ENCODE peak calls at places on chromosomes 5 and 9, in five cellular contexts. Y is T-helper 9 cell, G is C1 segment of cervical spinal cord, K is pancreas, V is ELR. W is an unnamed sample.
A peak's percentile ranks its signal among the peaks of the same experiment; 100 is the strongest.

GRCh38 chr5:37005946-37006540 is 129.5 kb downstream of the NIPBL start:
- DNase-seq in Y (no peak), K (no peak), V (peak; percentile 62), G (no peak), W (peak; percentile 52)

GRCh38 chr5:128645582-128645981 is 107.5 kb upstream of the FBN2 start:
- DNase-seq in K (no peak), G (no peak), Y (no peak), V (no peak), W (no peak)

GRCh38 chr9:86644315-86645034 is 290.3 kb upstream of the TUT7 start:
- DNase-seq in V (no peak), K (no peak), G (no peak), Y (no peak), W (no peak)

GRCh38 chr5:10456583-10457562 is 15.2 kb downstream of the ROPN1L start:
- DNase-seq in K (no peak), Y (no peak), V (peak; percentile 70), G (no peak), W (no peak)

GRCh38 chr5:169988947-169989346 is 8.7 kb upstream of the INSYN2B start:
- DNase-seq in V (no peak), K (no peak), Y (no peak), G (no peak), W (no peak)

GRCh38 chr9:85940275-85940831 is 593 bp upstream of the NAA35 start:
- DNase-seq in G (no peak), Y (no peak), V (peak; percentile 11), K (no peak), W (no peak)

GRCh38 chr5:60463179-60463868 is 236.6 kb downstream of the DEPDC1B start:
- DNase-seq in Y (no peak), G (no peak), V (no peak), K (no peak), W (peak; percentile 1)

GRCh38 chr5:109256486-109256885 is 153.3 kb downstream of the PJA2 start:
- DNase-seq in V (no peak), K (no peak), Y (no peak), G (no peak), W (no peak)

GRCh38 chr5:61051267-61051666 is 106.3 kb downstream of the NDUFAF2 start:
- DNase-seq in K (no peak), G (no peak), V (peak; percentile 92), Y (no peak), W (peak; percentile 65)

GRCh38 chr5:68562308-68562707 is 346.8 kb downstream of the PIK3R1 start:
- DNase-seq in V (no peak), Y (no peak), K (peak; percentile 44), G (no peak), W (no peak)

GRCh38 chr5:55231476-55232193 is 1.8 kb downstream of the CCNO start:
- DNase-seq in G (no peak), Y (no peak), V (peak; percentile 26), K (peak; percentile 49), W (no peak)

GRCh38 chr5:158054388-158055092 is 195.6 kb upstream of the CLINT1 start:
- DNase-seq in K (no peak), V (peak; percentile 11), Y (no peak), G (no peak), W (peak; percentile 61)

GRCh38 chr5:71782393-71782770 is 63.3 kb downstream of the CARTPT start:
- DNase-seq in G (no peak), K (no peak), Y (no peak), V (no peak), W (no peak)

GRCh38 chr5:14202462-14202861 is 59.3 kb downstream of the TRIO start:
- DNase-seq in Y (no peak), K (no peak), V (peak; percentile 78), G (no peak), W (no peak)

GRCh38 chr9:8816361-8816760 is 1016.8 kb upstream of the DMAC1 start:
- DNase-seq in G (no peak), K (no peak), Y (no peak), V (no peak), W (no peak)

GRCh38 chr9:117435630-117436261 is 20.9 kb upstream of the ASTN2 start:
- DNase-seq in K (no peak), Y (no peak), G (no peak), V (no peak), W (no peak)

GRCh38 chr9:121736147-121736721 is 84.8 kb downstream of the DAB2IP start:
- DNase-seq in V (no peak), G (no peak), K (peak; percentile 76), Y (no peak), W (no peak)

GRCh38 chr5:124060010-124060409 is 548.0 kb downstream of the CSNK1G3 start:
- DNase-seq in K (no peak), V (no peak), Y (no peak), G (no peak), W (no peak)

GRCh38 chr5:149024477-149024876 is 38.4 kb downstream of the SH3TC2 start:
- DNase-seq in G (no peak), V (peak; percentile 69), K (no peak), Y (no peak), W (no peak)

W was measured in kidney glomerular epithelial cell.